ENCODE peak calls at places on chromosomes 13 and 19, in four cellular contexts. D, E, P and X are unnamed samples.
A peak's percentile ranks its signal among the peaks of the same experiment; 100 is the strongest.

GRCh38 chr19:5908773-5909442 is 4.2 kb downstream of the VMAC start:
- DNase-seq in P (no peak), E (no peak), D (no peak), X (no peak)

GRCh38 chr13:40982772-40983171 is 36.3 kb downstream of the ELF1 start:
- DNase-seq in D (peak; percentile 60), P (peak; percentile 46), E (no peak), X (peak; percentile 84)

GRCh38 chr13:39599842-39600241 is 3.2 kb downstream of the LHFPL6 start:
- DNase-seq in E (no peak), P (no peak), D (no peak), X (no peak)

GRCh38 chr19:30666301-30666803 is 294.2 kb downstream of the ZNF536 start:
- DNase-seq in E (peak; percentile 42), D (peak; percentile 56), P (peak; percentile 12), X (no peak)

GRCh38 chr13:28001837-28002473 is 13.5 kb upstream of the URAD start:
- DNase-seq in D (no peak), E (no peak), P (no peak), X (no peak)

GRCh38 chr19:17775245-17775927 is 19.6 kb upstream of the B3GNT3 start:
- DNase-seq in E (no peak), D (peak; percentile 62), P (no peak), X (no peak)

GRCh38 chr19:10006752-10007323 is 3.5 kb downstream of the COL5A3 start:
- DNase-seq in E (no peak), P (no peak), D (no peak), X (no peak)

GRCh38 chr13:23433171-23434153 is at the start of gene SACS:
- DNase-seq in D (no peak), E (no peak), P (no peak), X (no peak)

GRCh38 chr13:95217920-95218830 is 83.1 kb downstream of the ABCC4 start:
- DNase-seq in P (no peak), D (no peak), E (no peak), X (no peak)

GRCh38 chr19:32324631-32325215 is 20.7 kb upstream of the ZNF507 start:
- DNase-seq in D (no peak), P (no peak), E (no peak), X (no peak)

GRCh38 chr13:66180806-66181205 is 1049.3 kb downstream of the PCDH9 start:
- DNase-seq in P (no peak), D (no peak), E (no peak), X (no peak)

GRCh38 chr13:28743499-28744083 is 24.8 kb upstream of the SLC46A3 start:
- DNase-seq in E (no peak), P (no peak), D (no peak), X (no peak)

GRCh38 chr13:56893843-56894242 is 246.9 kb upstream of the PRR20A start:
- DNase-seq in E (no peak), D (no peak), P (no peak), X (no peak)